ENCODE peak calls at places on chromosomes 16 and 17, in six cellular contexts. One of them, this sample, is unnamed.

GRCh38 chr16:75251280-75252048 is at the start of gene BCAR1:
- DNase-seq in neural progenitor cell: peak; percentile 97
- DNase-seq in HCT116: no peak
- DNase-seq in fibroblast of lung: peak; percentile 92
- DNase-seq in dorsolateral prefrontal cortex: peak; percentile 92
- DNase-seq in astrocyte of the cerebellum: no peak
- DNase-seq in this sample: peak; percentile 73

GRCh38 chr16:15613676-15614075 is 29.3 kb downstream of the MARF1 start:
- DNase-seq in neural progenitor cell: no peak
- DNase-seq in HCT116: peak; percentile 61
- DNase-seq in fibroblast of lung: no peak
- DNase-seq in dorsolateral prefrontal cortex: no peak
- DNase-seq in astrocyte of the cerebellum: no peak
- DNase-seq in this sample: no peak

GRCh38 chr17:52895272-52895671 is 736.8 kb upstream of the CA10 start:
- DNase-seq in neural progenitor cell: no peak
- DNase-seq in HCT116: no peak
- DNase-seq in fibroblast of lung: no peak
- DNase-seq in dorsolateral prefrontal cortex: no peak
- DNase-seq in astrocyte of the cerebellum: no peak
- DNase-seq in this sample: no peak

GRCh38 chr17:83200746-83201145 is 121.3 kb downstream of the METRNL start:
- DNase-seq in neural progenitor cell: no peak
- DNase-seq in HCT116: no peak
- DNase-seq in fibroblast of lung: no peak
- DNase-seq in dorsolateral prefrontal cortex: peak; percentile 28
- DNase-seq in astrocyte of the cerebellum: no peak
- DNase-seq in this sample: no peak

GRCh38 chr16:404971-405486 is 3.3 kb downstream of the DECR2 start:
- DNase-seq in neural progenitor cell: no peak
- DNase-seq in HCT116: no peak
- DNase-seq in fibroblast of lung: no peak
- DNase-seq in dorsolateral prefrontal cortex: no peak
- DNase-seq in astrocyte of the cerebellum: no peak
- DNase-seq in this sample: no peak

GRCh38 chr16:74999208-74999682 is 421 bp downstream of the ZNRF1 start:
- DNase-seq in neural progenitor cell: no peak
- DNase-seq in HCT116: no peak
- DNase-seq in fibroblast of lung: no peak
- DNase-seq in dorsolateral prefrontal cortex: peak; percentile 60
- DNase-seq in astrocyte of the cerebellum: no peak
- DNase-seq in this sample: no peak

GRCh38 chr16:77657016-77657415 is 65.3 kb upstream of the NUDT7 start:
- DNase-seq in neural progenitor cell: peak; percentile 31
- DNase-seq in HCT116: peak; percentile 10
- DNase-seq in fibroblast of lung: peak; percentile 52
- DNase-seq in dorsolateral prefrontal cortex: no peak
- DNase-seq in astrocyte of the cerebellum: no peak
- DNase-seq in this sample: peak; percentile 7

GRCh38 chr17:58710948-58711552 is 18.6 kb downstream of the RAD51C start:
- DNase-seq in neural progenitor cell: peak; percentile 83
- DNase-seq in HCT116: peak; percentile 56
- DNase-seq in fibroblast of lung: peak; percentile 81
- DNase-seq in dorsolateral prefrontal cortex: no peak
- DNase-seq in astrocyte of the cerebellum: peak; percentile 50
- DNase-seq in this sample: no peak

GRCh38 chr17:48586355-48586924 is 3.6 kb downstream of the HOXB3 start:
- DNase-seq in neural progenitor cell: no peak
- DNase-seq in HCT116: no peak
- DNase-seq in fibroblast of lung: peak; percentile 55
- DNase-seq in dorsolateral prefrontal cortex: no peak
- DNase-seq in astrocyte of the cerebellum: no peak
- DNase-seq in this sample: no peak

GRCh38 chr16:67544844-67545664 is 16.4 kb downstream of the RIPOR1 start:
- DNase-seq in neural progenitor cell: no peak
- DNase-seq in HCT116: no peak
- DNase-seq in fibroblast of lung: no peak
- DNase-seq in dorsolateral prefrontal cortex: no peak
- DNase-seq in astrocyte of the cerebellum: no peak
- DNase-seq in this sample: no peak

GRCh38 chr16:67546761-67547422 is 15.4 kb upstream of the CTCF start:
- DNase-seq in neural progenitor cell: peak; percentile 86
- DNase-seq in HCT116: peak; percentile 34
- DNase-seq in fibroblast of lung: peak; percentile 66
- DNase-seq in dorsolateral prefrontal cortex: peak; percentile 80
- DNase-seq in astrocyte of the cerebellum: no peak
- DNase-seq in this sample: no peak

GRCh38 chr16:67547423-67548264 is 14.7 kb upstream of the CTCF start:
- DNase-seq in neural progenitor cell: no peak
- DNase-seq in HCT116: no peak
- DNase-seq in fibroblast of lung: no peak
- DNase-seq in dorsolateral prefrontal cortex: no peak
- DNase-seq in astrocyte of the cerebellum: no peak
- DNase-seq in this sample: no peak

GRCh38 chr16:67545665-67546024 is 16.7 kb upstream of the CTCF start:
- DNase-seq in neural progenitor cell: no peak
- DNase-seq in HCT116: no peak
- DNase-seq in fibroblast of lung: no peak
- DNase-seq in dorsolateral prefrontal cortex: no peak
- DNase-seq in astrocyte of the cerebellum: no peak
- DNase-seq in this sample: no peak

DNA sequence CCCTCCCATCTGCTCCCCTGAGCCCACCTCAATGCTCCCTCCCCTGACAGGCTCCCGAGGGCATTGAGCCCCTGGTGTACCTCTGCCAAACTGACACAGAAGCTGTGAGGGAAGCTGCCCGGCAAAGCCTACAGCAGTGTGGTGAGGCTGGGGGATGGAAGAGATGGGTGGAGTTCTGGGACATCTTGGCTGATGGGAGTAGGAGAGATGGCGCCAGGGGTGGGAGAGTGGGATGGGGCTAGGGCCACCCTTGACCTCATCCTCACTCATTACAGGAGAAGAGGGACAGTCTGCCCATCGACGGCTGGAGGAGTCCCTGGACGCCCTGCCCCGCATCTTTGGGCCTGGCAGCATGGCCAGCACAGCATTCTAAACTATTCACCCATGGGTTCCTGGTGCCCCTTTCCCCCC is 16.2 kb upstream of the CTCF start:
- DNase-seq in neural progenitor cell: no peak
- DNase-seq in HCT116: no peak
- DNase-seq in fibroblast of lung: no peak
- DNase-seq in dorsolateral prefrontal cortex: no peak
- DNase-seq in astrocyte of the cerebellum: no peak
- DNase-seq in this sample: no peak
- H3K4me3 ChIP-seq in neural progenitor cell: no peak overlapping the region
- H3K4me3 ChIP-seq in HCT116: no peak overlapping the region
- H3K4me3 ChIP-seq in fibroblast of lung: no peak overlapping the region
- H3K4me3 ChIP-seq in dorsolateral prefrontal cortex: no peak overlapping the region
- H3K4me3 ChIP-seq in astrocyte of the cerebellum: no peak overlapping the region
- H3K4me3 ChIP-seq in this sample: no peak overlapping the region

GRCh38 chr17:6072157-6072556 is 2.0 kb downstream of the WSCD1 start:
- DNase-seq in neural progenitor cell: no peak
- DNase-seq in HCT116: no peak
- DNase-seq in fibroblast of lung: peak; percentile 8
- DNase-seq in dorsolateral prefrontal cortex: no peak
- DNase-seq in astrocyte of the cerebellum: no peak
- DNase-seq in this sample: no peak
- H3K4me3 ChIP-seq in neural progenitor cell: no peak overlapping the region
- H3K4me3 ChIP-seq in HCT116: no peak overlapping the region
- H3K4me3 ChIP-seq in fibroblast of lung: no peak overlapping the region
- H3K4me3 ChIP-seq in dorsolateral prefrontal cortex: peak overlapping the region; percentile 14
- H3K4me3 ChIP-seq in astrocyte of the cerebellum: no peak overlapping the region
- H3K4me3 ChIP-seq in this sample: no peak overlapping the region

GRCh38 chr17:60598001-60598736 is 1.8 kb upstream of the PPM1D start:
- DNase-seq in neural progenitor cell: no peak
- DNase-seq in HCT116: no peak
- DNase-seq in fibroblast of lung: no peak
- DNase-seq in dorsolateral prefrontal cortex: no peak
- DNase-seq in astrocyte of the cerebellum: no peak
- DNase-seq in this sample: no peak
- H3K4me3 ChIP-seq in neural progenitor cell: peak overlapping the region; percentile 87
- H3K4me3 ChIP-seq in HCT116: no peak overlapping the region
- H3K4me3 ChIP-seq in fibroblast of lung: no peak overlapping the region
- H3K4me3 ChIP-seq in dorsolateral prefrontal cortex: no peak overlapping the region
- H3K4me3 ChIP-seq in astrocyte of the cerebellum: no peak overlapping the region
- H3K4me3 ChIP-seq in this sample: no peak overlapping the region

GRCh38 chr17:28576758-28577465 is at the start of gene ALDOC:
- DNase-seq in neural progenitor cell: peak; percentile 97
- DNase-seq in HCT116: peak; percentile 81
- DNase-seq in fibroblast of lung: peak; percentile 91
- DNase-seq in dorsolateral prefrontal cortex: peak; percentile 98
- DNase-seq in astrocyte of the cerebellum: peak; percentile 55
- DNase-seq in this sample: peak; percentile 63
- H3K4me3 ChIP-seq in neural progenitor cell: peak within 1 kb of the TSS; percentile 40
- H3K4me3 ChIP-seq in HCT116: peak within 1 kb of the TSS; percentile 45
- H3K4me3 ChIP-seq in fibroblast of lung: peak within 1 kb of the TSS; percentile 43
- H3K4me3 ChIP-seq in dorsolateral prefrontal cortex: peak within 1 kb of the TSS; percentile 66
- H3K4me3 ChIP-seq in astrocyte of the cerebellum: peak within 1 kb of the TSS; percentile 35
- H3K4me3 ChIP-seq in this sample: peak within 1 kb of the TSS; percentile 25

GRCh38 chr17:17306181-17306580 is 3.0 kb downstream of the NT5M start:
- DNase-seq in neural progenitor cell: no peak
- DNase-seq in HCT116: no peak
- DNase-seq in fibroblast of lung: no peak
- DNase-seq in dorsolateral prefrontal cortex: no peak
- DNase-seq in astrocyte of the cerebellum: no peak
- DNase-seq in this sample: no peak

GRCh38 chr17:17305282-17305801 is 2.2 kb downstream of the NT5M start:
- DNase-seq in neural progenitor cell: no peak
- DNase-seq in HCT116: no peak
- DNase-seq in fibroblast of lung: no peak
- DNase-seq in dorsolateral prefrontal cortex: peak; percentile 53
- DNase-seq in astrocyte of the cerebellum: no peak
- DNase-seq in this sample: no peak

GRCh38 chr17:17303847-17304490 is 796 bp downstream of the NT5M start:
- DNase-seq in neural progenitor cell: no peak
- DNase-seq in HCT116: no peak
- DNase-seq in fibroblast of lung: no peak
- DNase-seq in dorsolateral prefrontal cortex: no peak
- DNase-seq in astrocyte of the cerebellum: no peak
- DNase-seq in this sample: no peak

GRCh38 chr17:17303010-17303846 is at the start of gene NT5M:
- DNase-seq in neural progenitor cell: peak; percentile 92
- DNase-seq in HCT116: no peak
- DNase-seq in fibroblast of lung: peak; percentile 66
- DNase-seq in dorsolateral prefrontal cortex: peak; percentile 86
- DNase-seq in astrocyte of the cerebellum: no peak
- DNase-seq in this sample: no peak

DNA sequence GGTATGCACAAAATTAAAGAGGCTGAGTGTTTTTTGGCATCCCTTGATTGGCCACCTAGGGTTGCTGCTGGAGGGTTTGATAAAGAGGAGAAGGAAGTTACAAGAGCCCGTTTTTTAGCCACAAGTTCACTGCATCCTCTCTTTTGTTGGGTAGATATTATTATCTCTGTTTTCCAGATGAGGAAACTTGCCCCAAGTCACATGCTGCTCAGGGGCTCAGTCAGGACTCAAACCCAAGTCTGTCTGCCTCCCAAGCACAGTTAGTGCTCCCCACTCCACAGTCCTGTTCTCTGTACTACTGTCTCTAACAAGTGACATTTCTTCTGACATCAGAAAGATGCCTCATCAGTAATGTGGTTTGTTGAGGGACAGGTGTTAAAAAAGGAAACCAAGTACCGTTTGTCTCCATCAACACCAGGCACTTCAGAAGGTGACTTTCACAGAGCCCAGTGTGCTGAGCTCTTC is 1.4 kb downstream of the NT5M start:
- DNase-seq in neural progenitor cell: no peak
- DNase-seq in HCT116: no peak
- DNase-seq in fibroblast of lung: no peak
- DNase-seq in dorsolateral prefrontal cortex: no peak
- DNase-seq in astrocyte of the cerebellum: no peak
- DNase-seq in this sample: no peak
- H3K4me3 ChIP-seq in neural progenitor cell: no peak overlapping the region
- H3K4me3 ChIP-seq in HCT116: peak overlapping the region; percentile 75
- H3K4me3 ChIP-seq in fibroblast of lung: no peak overlapping the region
- H3K4me3 ChIP-seq in dorsolateral prefrontal cortex: peak overlapping the region; percentile 55
- H3K4me3 ChIP-seq in astrocyte of the cerebellum: no peak overlapping the region
- H3K4me3 ChIP-seq in this sample: no peak overlapping the region

This sample was measured in AG09309.